ENCODE peak calls at places on chromosomes 3 and 15, in eight cellular contexts. E is ascending aorta, G is GM23338, M is kidney, Z is dorsolateral prefrontal cortex, J is pancreas, X is keratinocyte, S is RWPE2. I is an unnamed sample.

GRCh38 chr3:108088146-108088545 is 2.7 kb downstream of the CD47 start:
- DNase-seq in E (no peak), G (no peak), M (no peak), Z (no peak), J (no peak), X (no peak), S (no peak), I (no peak)

GRCh38 chr3:71416868-71417267 is 166.7 kb downstream of the FOXP1 start:
- DNase-seq in E (no peak), G (peak), M (no peak), Z (no peak), J (no peak), X (no peak), S (no peak), I (no peak)

GRCh38 chr3:73510784-73511183 is 114.0 kb downstream of the PDZRN3 start:
- DNase-seq in E (no peak), G (no peak), M (no peak), Z (no peak), J (no peak), X (no peak), S (no peak), I (no peak)

GRCh38 chr3:180048840-180049239 is 12.1 kb upstream of the PEX5L start:
- DNase-seq in E (no peak), G (no peak), M (no peak), Z (no peak), J (no peak), X (no peak), S (no peak), I (no peak)

GRCh38 chr15:44298878-44299277 is 10.4 kb downstream of the GOLM2 start:
- DNase-seq in E (no peak), G (peak), M (no peak), Z (no peak), J (no peak), X (no peak), S (no peak), I (no peak)

GRCh38 chr3:114154321-114154821 is 24.5 kb downstream of the DRD3 start:
- DNase-seq in E (no peak), G (peak), M (no peak), Z (no peak), J (no peak), X (no peak), S (no peak), I (no peak)

GRCh38 chr3:84904212-84904611 is 54.6 kb upstream of the CADM2 start:
- DNase-seq in E (no peak), G (no peak), M (no peak), Z (no peak), J (no peak), X (no peak), S (no peak), I (no peak)

GRCh38 chr3:155448531-155448930 is 155.0 kb upstream of the STRIT1 start:
- DNase-seq in E (no peak), G (no peak), M (no peak), Z (no peak), J (no peak), X (no peak), S (no peak), I (no peak)

GRCh38 chr3:156135921-156136655 is 15.7 kb downstream of the KCNAB1 start:
- DNase-seq in E (no peak), G (peak), M (no peak), Z (no peak), J (no peak), X (no peak), S (no peak), I (no peak)

GRCh38 chr3:40265181-40265580 is 44.3 kb upstream of the EIF1B start:
- DNase-seq in E (no peak), G (no peak), M (no peak), Z (no peak), J (no peak), X (no peak), S (no peak), I (no peak)

GRCh38 chr3:40267940-40268707 is 41.4 kb upstream of the EIF1B start:
- DNase-seq in E (no peak), G (no peak), M (no peak), Z (no peak), J (no peak), X (no peak), S (no peak), I (no peak)

GRCh38 chr3:40264437-40264836 is 45.1 kb upstream of the EIF1B start:
- DNase-seq in E (no peak), G (no peak), M (no peak), Z (no peak), J (no peak), X (no peak), S (no peak), I (no peak)

GRCh38 chr3:40268708-40269524 is 40.6 kb upstream of the EIF1B start:
- DNase-seq in E (no peak), G (no peak), M (no peak), Z (no peak), J (no peak), X (no peak), S (no peak), I (no peak)
- H3K27ac ChIP-seq in E (no peak), G (no peak), M (no peak), Z (peak), J (no peak), X (no peak), S (no peak), I (no peak)

DNA sequence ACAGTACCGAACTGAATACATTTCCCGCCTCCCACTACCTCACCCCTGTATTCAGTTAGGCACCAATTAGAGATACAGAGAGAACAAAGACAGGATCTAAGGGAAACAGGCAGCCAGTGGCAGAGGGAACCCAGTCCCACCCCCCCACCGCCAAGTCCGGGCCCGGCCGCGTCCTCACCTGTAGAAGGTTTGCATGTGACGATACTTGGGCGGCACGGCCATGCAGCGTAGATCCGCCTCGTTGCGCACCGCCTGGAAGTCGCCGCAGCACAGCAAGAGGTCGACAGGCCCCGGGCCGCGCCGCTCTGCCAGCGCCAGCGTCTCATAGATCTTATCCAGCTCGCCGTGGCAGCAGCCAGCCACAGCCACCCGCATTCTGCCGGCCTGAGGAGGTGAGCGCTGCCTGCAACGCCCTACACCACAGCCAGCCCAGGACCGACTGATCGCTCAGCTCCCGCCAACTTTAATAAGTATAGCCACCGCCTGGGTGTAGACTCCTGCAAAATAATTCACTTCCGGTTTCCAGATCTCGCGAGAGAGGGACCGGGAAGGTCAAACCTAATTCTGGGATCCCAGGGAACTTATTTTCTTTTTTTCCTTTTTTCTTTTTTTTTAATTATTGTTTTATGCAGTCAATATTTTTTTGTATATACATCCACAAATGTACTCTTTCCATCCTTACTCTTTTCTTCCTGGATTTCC is at the start of gene DBR1:
- DNase-seq in E (peak), G (peak), M (peak), Z (peak), J (peak), X (peak), S (peak), I (peak)
- H3K27ac ChIP-seq in E (peak), G (peak), M (peak), Z (peak), J (peak), X (peak), S (peak), I (peak)

GRCh38 chr15:40087991-40088928 is 20.4 kb downstream of the BMF start:
- DNase-seq in E (no peak), G (no peak), M (peak), Z (no peak), J (no peak), X (no peak), S (no peak), I (no peak)
- H3K27ac ChIP-seq in E (peak), G (peak), M (peak), Z (no peak), J (peak), X (no peak), S (no peak), I (no peak)

GRCh38 chr3:197167546-197167945 is 130.9 kb downstream of the DLG1 start:
- DNase-seq in E (no peak), G (no peak), M (no peak), Z (no peak), J (no peak), X (no peak), S (no peak), I (no peak)

GRCh38 chr3:197171481-197172067 is 126.8 kb downstream of the DLG1 start:
- DNase-seq in E (no peak), G (no peak), M (no peak), Z (no peak), J (no peak), X (no peak), S (no peak), I (no peak)

GRCh38 chr3:197168063-197168462 is 130.3 kb downstream of the DLG1 start:
- DNase-seq in E (no peak), G (peak), M (no peak), Z (no peak), J (no peak), X (no peak), S (no peak), I (no peak)

GRCh38 chr3:197168606-197169005 is 129.8 kb downstream of the DLG1 start:
- DNase-seq in E (no peak), G (peak), M (no peak), Z (no peak), J (no peak), X (no peak), S (no peak), I (no peak)

GRCh38 chr3:197165890-197166289 is 132.5 kb downstream of the DLG1 start:
- DNase-seq in E (no peak), G (no peak), M (no peak), Z (peak), J (no peak), X (no peak), S (no peak), I (no peak)
- H3K27ac ChIP-seq in E (no peak), G (no peak), M (no peak), Z (peak), J (no peak), X (no peak), S (no peak), I (no peak)

DNA sequence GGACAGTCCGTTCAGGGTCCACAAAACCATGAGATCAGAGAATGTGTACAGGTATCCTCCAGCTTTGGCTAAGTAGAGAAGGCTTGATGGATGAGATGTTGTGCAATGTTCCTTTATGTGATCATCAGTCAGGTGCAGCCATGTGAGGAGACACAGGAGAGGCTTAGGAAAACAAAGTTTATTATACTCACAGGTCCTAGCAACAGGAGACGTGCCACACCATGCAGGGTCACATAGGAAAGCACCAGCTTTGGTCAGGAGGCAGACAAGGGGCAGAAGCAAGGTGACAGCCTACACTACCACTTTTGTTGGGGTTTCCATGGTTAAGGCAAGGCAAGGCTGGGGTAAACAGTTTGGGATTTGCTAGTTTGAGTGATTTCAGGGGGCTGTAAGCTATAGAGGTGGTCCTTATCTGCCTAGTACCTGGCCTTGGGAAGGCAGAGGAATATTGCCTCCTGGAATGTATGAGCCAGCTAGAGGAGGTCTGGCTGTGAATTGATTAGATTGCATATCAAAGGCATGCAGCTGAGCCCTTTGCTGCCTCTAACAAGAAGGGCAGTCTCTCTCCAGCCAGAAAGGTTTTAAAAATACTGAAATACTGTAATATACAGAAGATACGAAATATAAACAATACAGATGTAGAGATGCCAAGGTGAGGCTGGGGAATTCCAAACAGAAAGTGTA is 248.6 kb downstream of the RYR3 start:
- DNase-seq in E (no peak), G (peak), M (no peak), Z (no peak), J (no peak), X (no peak), S (no peak), I (no peak)
- H3K27ac ChIP-seq in E (no peak), G (no peak), M (no peak), Z (no peak), J (no peak), X (no peak), S (no peak), I (no peak)

DNA sequence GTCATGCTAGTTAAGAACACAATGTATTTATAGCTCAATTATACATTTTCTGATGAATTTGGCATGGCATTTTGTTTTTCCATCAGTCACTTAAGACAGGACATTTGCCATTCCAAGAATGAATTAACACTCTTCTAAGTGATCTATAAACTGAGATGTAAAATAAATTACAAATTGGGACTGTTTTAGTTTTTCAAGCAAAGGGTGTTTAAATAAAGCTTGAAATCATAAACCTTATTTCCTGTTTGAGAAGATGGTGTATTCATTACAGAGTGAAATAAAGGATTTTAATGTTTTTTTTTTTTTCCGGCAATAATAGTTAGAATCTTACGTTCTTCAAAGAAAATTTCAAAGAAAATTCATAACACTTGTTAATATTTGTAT is 11.0 kb upstream of the RARRES1 start:
- DNase-seq in E (no peak), G (no peak), M (no peak), Z (no peak), J (no peak), X (no peak), S (no peak), I (no peak)
- H3K27ac ChIP-seq in E (no peak), G (no peak), M (no peak), Z (no peak), J (no peak), X (no peak), S (no peak), I (no peak)

GRCh38 chr3:194271459-194272035 is 79.6 kb downstream of the CPN2 start:
- DNase-seq in E (no peak), G (no peak), M (no peak), Z (no peak), J (no peak), X (no peak), S (no peak), I (no peak)
- H3K27ac ChIP-seq in E (peak), G (no peak), M (peak), Z (peak), J (peak), X (no peak), S (no peak), I (peak)

DNA sequence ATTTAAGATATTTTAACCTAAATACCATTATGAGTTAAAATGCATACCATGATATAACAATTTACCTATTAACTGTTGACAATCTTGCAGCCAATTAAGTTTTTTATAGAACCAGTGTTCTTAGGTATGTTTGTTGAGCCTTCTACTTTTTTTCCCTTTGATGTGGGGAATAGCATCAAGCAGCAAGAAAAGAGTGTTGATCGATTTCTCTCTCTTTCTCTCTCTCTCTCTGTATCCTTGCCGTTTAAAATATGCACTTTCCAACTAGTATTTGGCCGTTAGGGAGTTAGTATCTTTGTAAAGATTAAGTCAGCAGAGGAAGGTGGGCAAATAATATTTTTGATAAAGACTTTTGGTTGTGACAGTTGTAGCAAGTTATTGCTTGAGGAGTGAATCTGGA is 5.9 kb downstream of the CHD2 start:
- DNase-seq in E (no peak), G (no peak), M (no peak), Z (no peak), J (no peak), X (no peak), S (no peak), I (no peak)
- H3K27ac ChIP-seq in E (peak), G (no peak), M (peak), Z (peak), J (peak), X (peak), S (peak), I (peak)

GRCh38 chr15:85609492-85609891 is 185.2 kb downstream of the KLHL25 start:
- DNase-seq in E (no peak), G (no peak), M (no peak), Z (no peak), J (no peak), X (no peak), S (no peak), I (no peak)

GRCh38 chr15:85616549-85616948 is 178.2 kb downstream of the KLHL25 start:
- DNase-seq in E (no peak), G (no peak), M (no peak), Z (no peak), J (no peak), X (no peak), S (no peak), I (no peak)

GRCh38 chr15:85611361-85611760 is 183.4 kb downstream of the KLHL25 start:
- DNase-seq in E (no peak), G (no peak), M (no peak), Z (no peak), J (no peak), X (no peak), S (no peak), I (no peak)

GRCh38 chr15:85615930-85616329 is 178.8 kb downstream of the KLHL25 start:
- DNase-seq in E (no peak), G (peak), M (no peak), Z (no peak), J (no peak), X (no peak), S (no peak), I (no peak)

DNA sequence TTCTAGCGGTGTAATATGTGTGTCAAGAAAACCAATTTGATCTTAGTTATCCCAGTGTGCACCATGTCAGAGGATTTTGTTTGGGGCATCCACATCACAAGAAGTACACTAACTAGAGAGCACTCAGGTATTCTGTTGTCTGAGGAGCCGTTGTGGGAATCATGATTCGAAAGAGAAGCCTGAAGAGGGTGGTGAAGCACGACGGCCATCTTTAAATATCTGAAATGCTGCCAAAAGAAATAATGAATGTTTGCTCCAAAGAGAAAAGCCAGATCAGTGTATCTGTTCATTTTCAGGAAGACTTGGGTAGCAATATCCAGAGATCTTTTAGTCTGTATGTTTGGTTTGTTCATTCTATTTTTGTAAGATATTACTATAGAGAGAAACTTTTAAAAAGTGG is 180.7 kb downstream of the KLHL25 start:
- DNase-seq in E (no peak), G (no peak), M (no peak), Z (no peak), J (no peak), X (no peak), S (no peak), I (no peak)
- H3K27ac ChIP-seq in E (no peak), G (no peak), M (no peak), Z (no peak), J (no peak), X (no peak), S (no peak), I (no peak)

GRCh38 chr3:116161570-116162290 is 283.6 kb downstream of the LSAMP start:
- DNase-seq in E (no peak), G (no peak), M (no peak), Z (no peak), J (no peak), X (no peak), S (no peak), I (no peak)
- H3K27ac ChIP-seq in E (no peak), G (no peak), M (no peak), Z (peak), J (no peak), X (no peak), S (no peak), I (no peak)

I was measured in lung.